ENCODE peak calls at places on chromosome 15, in four cellular contexts. One of them, this sample, is unnamed.
A peak's percentile ranks its signal among the peaks of the same experiment; 100 is the strongest.

GRCh38 chr15:78047631-78048409 is 29.7 kb downstream of the TBC1D2B start:
- DNase-seq in IMR-90: peak; percentile 77
- DNase-seq in kidney epithelial cell: no peak
- DNase-seq in tibial nerve: no peak
- DNase-seq in this sample: no peak

GRCh38 chr15:92395557-92395956 is 1.9 kb downstream of the ST8SIA2 start:
- DNase-seq in IMR-90: no peak
- DNase-seq in kidney epithelial cell: no peak
- DNase-seq in tibial nerve: no peak
- DNase-seq in this sample: no peak

GRCh38 chr15:57427367-57427821 is 51.1 kb downstream of the CGNL1 start:
- DNase-seq in IMR-90: no peak
- DNase-seq in kidney epithelial cell: no peak
- DNase-seq in tibial nerve: peak; percentile 57
- DNase-seq in this sample: peak; percentile 36

GRCh38 chr15:61084944-61085367 is 144.1 kb downstream of the RORA start:
- DNase-seq in IMR-90: no peak
- DNase-seq in kidney epithelial cell: no peak
- DNase-seq in tibial nerve: no peak
- DNase-seq in this sample: no peak

GRCh38 chr15:51085764-51086163 is 8.9 kb downstream of the TNFAIP8L3 start:
- DNase-seq in IMR-90: peak; percentile 24
- DNase-seq in kidney epithelial cell: no peak
- DNase-seq in tibial nerve: no peak
- DNase-seq in this sample: no peak

GRCh38 chr15:80804970-80805495 is 25.9 kb downstream of the CEMIP start:
- DNase-seq in IMR-90: no peak
- DNase-seq in kidney epithelial cell: no peak
- DNase-seq in tibial nerve: no peak
- DNase-seq in this sample: no peak

GRCh38 chr15:89556413-89557262 is 18.6 kb upstream of the TICRR start:
- DNase-seq in IMR-90: peak; percentile 77
- DNase-seq in kidney epithelial cell: peak; percentile 32
- DNase-seq in tibial nerve: no peak
- DNase-seq in this sample: peak; percentile 19

GRCh38 chr15:60656491-60657284 is 177.7 kb upstream of the ICE2 start:
- DNase-seq in IMR-90: no peak
- DNase-seq in kidney epithelial cell: no peak
- DNase-seq in tibial nerve: no peak
- DNase-seq in this sample: no peak

GRCh38 chr15:64861960-64862359 is 20.2 kb downstream of the PLEKHO2 start:
- DNase-seq in IMR-90: no peak
- DNase-seq in kidney epithelial cell: no peak
- DNase-seq in tibial nerve: no peak
- DNase-seq in this sample: no peak

GRCh38 chr15:75149911-75150709 is 51.6 kb upstream of the C15orf39 start:
- DNase-seq in IMR-90: peak; percentile 38
- DNase-seq in kidney epithelial cell: no peak
- DNase-seq in tibial nerve: no peak
- DNase-seq in this sample: peak; percentile 94

GRCh38 chr15:49215768-49216739 is 46.0 kb downstream of the GALK2 start:
- DNase-seq in IMR-90: no peak
- DNase-seq in kidney epithelial cell: peak; percentile 41
- DNase-seq in tibial nerve: no peak
- DNase-seq in this sample: no peak

GRCh38 chr15:34335176-34335575 is 2.4 kb downstream of the SLC12A6 start:
- DNase-seq in IMR-90: no peak
- DNase-seq in kidney epithelial cell: no peak
- DNase-seq in tibial nerve: no peak
- DNase-seq in this sample: no peak

GRCh38 chr15:95162069-95162468 is 930.7 kb downstream of the MCTP2 start:
- DNase-seq in IMR-90: peak; percentile 73
- DNase-seq in kidney epithelial cell: no peak
- DNase-seq in tibial nerve: no peak
- DNase-seq in this sample: peak; percentile 42

GRCh38 chr15:22786868-22787698 is 639 bp downstream of the NIPA1 start:
- DNase-seq in IMR-90: no peak
- DNase-seq in kidney epithelial cell: no peak
- DNase-seq in tibial nerve: no peak
- DNase-seq in this sample: no peak

GRCh38 chr15:65303687-65304392 is 637 bp upstream of the RNU5B-1 start:
- DNase-seq in IMR-90: peak; percentile 43
- DNase-seq in kidney epithelial cell: no peak
- DNase-seq in tibial nerve: no peak
- DNase-seq in this sample: no peak

GRCh38 chr15:35173444-35174118 is 88.5 kb upstream of the NANOGP8 start:
- DNase-seq in IMR-90: peak; percentile 62
- DNase-seq in kidney epithelial cell: no peak
- DNase-seq in tibial nerve: no peak
- DNase-seq in this sample: no peak

GRCh38 chr15:62112616-62113593 is 46.1 kb downstream of the C2CD4A start:
- DNase-seq in IMR-90: peak; percentile 81
- DNase-seq in kidney epithelial cell: peak; percentile 94
- DNase-seq in tibial nerve: no peak
- DNase-seq in this sample: peak; percentile 26

GRCh38 chr15:76342046-76342381 is 5.4 kb downstream of the ISL2 start:
- DNase-seq in IMR-90: no peak
- DNase-seq in kidney epithelial cell: no peak
- DNase-seq in tibial nerve: no peak
- DNase-seq in this sample: no peak

GRCh38 chr15:42315435-42316020 is 42.3 kb upstream of the TMEM87A start:
- DNase-seq in IMR-90: no peak
- DNase-seq in kidney epithelial cell: no peak
- DNase-seq in tibial nerve: no peak
- DNase-seq in this sample: no peak

GRCh38 chr15:31234815-31235214 is 91.8 kb upstream of the KLF13 start:
- DNase-seq in IMR-90: no peak
- DNase-seq in kidney epithelial cell: no peak
- DNase-seq in tibial nerve: no peak
- DNase-seq in this sample: no peak

GRCh38 chr15:34616613-34617012 is 33.2 kb upstream of the GOLGA8B start:
- DNase-seq in IMR-90: peak; percentile 49
- DNase-seq in kidney epithelial cell: peak; percentile 12
- DNase-seq in tibial nerve: no peak
- DNase-seq in this sample: no peak

GRCh38 chr15:64813075-64813474 is 12.4 kb downstream of the PIF1 start:
- DNase-seq in IMR-90: peak; percentile 44
- DNase-seq in kidney epithelial cell: no peak
- DNase-seq in tibial nerve: no peak
- DNase-seq in this sample: no peak

GRCh38 chr15:74768771-74769342 is 13.0 kb upstream of the CSK start:
- DNase-seq in IMR-90: peak; percentile 41
- DNase-seq in kidney epithelial cell: no peak
- DNase-seq in tibial nerve: peak; percentile 37
- DNase-seq in this sample: no peak

GRCh38 chr15:96296264-96296663 is 34.2 kb upstream of the NR2F2 start:
- DNase-seq in IMR-90: peak; percentile 95
- DNase-seq in kidney epithelial cell: no peak
- DNase-seq in tibial nerve: no peak
- DNase-seq in this sample: no peak

GRCh38 chr15:64010719-64011118 is 35.6 kb downstream of the DAPK2 start:
- DNase-seq in IMR-90: peak; percentile 62
- DNase-seq in kidney epithelial cell: peak; percentile 98
- DNase-seq in tibial nerve: no peak
- DNase-seq in this sample: no peak

GRCh38 chr15:31102049-31102321 is 460 bp upstream of the TRPM1 start:
- DNase-seq in IMR-90: no peak
- DNase-seq in kidney epithelial cell: no peak
- DNase-seq in tibial nerve: no peak
- DNase-seq in this sample: no peak

GRCh38 chr15:73851679-73852078 is 21.7 kb upstream of the TBC1D21 start:
- DNase-seq in IMR-90: peak; percentile 64
- DNase-seq in kidney epithelial cell: peak; percentile 18
- DNase-seq in tibial nerve: no peak
- DNase-seq in this sample: no peak

GRCh38 chr15:35546581-35547381 is 816 bp upstream of the DPH6 start:
- DNase-seq in IMR-90: no peak
- DNase-seq in kidney epithelial cell: no peak
- DNase-seq in tibial nerve: no peak
- DNase-seq in this sample: no peak

GRCh38 chr15:52496776-52497470 is 31.8 kb downstream of the MYO5A start:
- DNase-seq in IMR-90: peak; percentile 87
- DNase-seq in kidney epithelial cell: peak; percentile 80
- DNase-seq in tibial nerve: no peak
- DNase-seq in this sample: peak; percentile 41

GRCh38 chr15:93771429-93772020 is 459.8 kb upstream of the MCTP2 start:
- DNase-seq in IMR-90: no peak
- DNase-seq in kidney epithelial cell: no peak
- DNase-seq in tibial nerve: no peak
- DNase-seq in this sample: no peak

GRCh38 chr15:78055923-78056713 is 21.4 kb downstream of the TBC1D2B start:
- DNase-seq in IMR-90: no peak
- DNase-seq in kidney epithelial cell: no peak
- DNase-seq in tibial nerve: no peak
- DNase-seq in this sample: no peak

GRCh38 chr15:58856090-58856489 is 77.4 kb downstream of the SLTM start:
- DNase-seq in IMR-90: peak; percentile 70
- DNase-seq in kidney epithelial cell: no peak
- DNase-seq in tibial nerve: no peak
- DNase-seq in this sample: peak; percentile 22

GRCh38 chr15:95365615-95366107 is 964.8 kb upstream of the NR2F2 start:
- DNase-seq in IMR-90: peak; percentile 83
- DNase-seq in kidney epithelial cell: no peak
- DNase-seq in tibial nerve: no peak
- DNase-seq in this sample: no peak

GRCh38 chr15:38930851-38931572 is 366.4 kb upstream of the RASGRP1 start:
- DNase-seq in IMR-90: peak; percentile 58
- DNase-seq in kidney epithelial cell: no peak
- DNase-seq in tibial nerve: no peak
- DNase-seq in this sample: no peak

GRCh38 chr15:98420837-98421236 is 227.5 kb upstream of the IGF1R start:
- DNase-seq in IMR-90: no peak
- DNase-seq in kidney epithelial cell: no peak
- DNase-seq in tibial nerve: no peak
- DNase-seq in this sample: no peak

GRCh38 chr15:71199384-71200351 is 84.4 kb downstream of the THSD4 start:
- DNase-seq in IMR-90: peak; percentile 50
- DNase-seq in kidney epithelial cell: no peak
- DNase-seq in tibial nerve: no peak
- DNase-seq in this sample: no peak
- H3K4me3 ChIP-seq in IMR-90: no peak overlapping the region
- H3K4me3 ChIP-seq in kidney epithelial cell: no peak overlapping the region
- H3K4me3 ChIP-seq in tibial nerve: no peak overlapping the region
- H3K4me3 ChIP-seq in this sample: no peak overlapping the region

GRCh38 chr15:67108122-67108871 is 42.9 kb downstream of the SMAD3 start:
- DNase-seq in IMR-90: no peak
- DNase-seq in kidney epithelial cell: no peak
- DNase-seq in tibial nerve: no peak
- DNase-seq in this sample: no peak

GRCh38 chr15:67109141-67110034 is 44.0 kb downstream of the SMAD3 start:
- DNase-seq in IMR-90: peak; percentile 99
- DNase-seq in kidney epithelial cell: peak; percentile 98
- DNase-seq in tibial nerve: peak; percentile 50
- DNase-seq in this sample: peak; percentile 81

GRCh38 chr15:67114046-67114445 is 48.6 kb downstream of the SMAD3 start:
- DNase-seq in IMR-90: no peak
- DNase-seq in kidney epithelial cell: no peak
- DNase-seq in tibial nerve: no peak
- DNase-seq in this sample: no peak

GRCh38 chr15:67110400-67110799 is 45.0 kb downstream of the SMAD3 start:
- DNase-seq in IMR-90: no peak
- DNase-seq in kidney epithelial cell: peak; percentile 79
- DNase-seq in tibial nerve: no peak
- DNase-seq in this sample: no peak

GRCh38 chr15:67110958-67111864 is 45.8 kb downstream of the SMAD3 start:
- DNase-seq in IMR-90: peak; percentile 54
- DNase-seq in kidney epithelial cell: no peak
- DNase-seq in tibial nerve: no peak
- DNase-seq in this sample: no peak
- H3K4me3 ChIP-seq in IMR-90: no peak overlapping the region
- H3K4me3 ChIP-seq in kidney epithelial cell: no peak overlapping the region
- H3K4me3 ChIP-seq in tibial nerve: no peak overlapping the region
- H3K4me3 ChIP-seq in this sample: no peak overlapping the region

GRCh38 chr15:55196458-55197361 is at the start of gene RSL24D1:
- DNase-seq in IMR-90: peak; percentile 99
- DNase-seq in kidney epithelial cell: peak; percentile 98
- DNase-seq in tibial nerve: peak; percentile 85
- DNase-seq in this sample: peak; percentile 95

GRCh38 chr15:55198706-55199105 is 2.0 kb upstream of the RSL24D1 start:
- DNase-seq in IMR-90: no peak
- DNase-seq in kidney epithelial cell: no peak
- DNase-seq in tibial nerve: no peak
- DNase-seq in this sample: no peak

GRCh38 chr15:55197362-55197705 is 593 bp upstream of the RSL24D1 start:
- DNase-seq in IMR-90: no peak
- DNase-seq in kidney epithelial cell: no peak
- DNase-seq in tibial nerve: no peak
- DNase-seq in this sample: no peak

GRCh38 chr15:55196011-55196410 is 730 bp downstream of the RSL24D1 start:
- DNase-seq in IMR-90: peak; percentile 4
- DNase-seq in kidney epithelial cell: no peak
- DNase-seq in tibial nerve: no peak
- DNase-seq in this sample: no peak

DNA sequence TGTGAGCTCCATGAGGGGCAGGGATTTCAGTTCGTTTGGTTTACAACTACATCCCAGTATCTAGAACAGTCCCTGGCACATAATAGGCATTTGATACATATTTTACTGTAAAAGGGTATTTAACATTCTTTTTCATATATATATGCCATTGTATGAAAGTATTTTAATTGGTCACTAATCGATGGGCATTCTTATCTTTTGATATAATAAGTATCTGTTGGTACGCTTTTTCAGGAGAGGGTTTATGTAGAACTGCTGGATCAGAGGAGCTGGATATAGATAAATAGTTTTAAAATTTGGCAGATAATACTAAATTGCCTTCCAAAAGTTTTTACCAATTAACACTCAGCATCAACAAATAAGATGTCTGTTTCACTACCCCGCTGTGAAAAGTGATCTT is 978 bp upstream of the RSL24D1 start:
- DNase-seq in IMR-90: no peak
- DNase-seq in kidney epithelial cell: no peak
- DNase-seq in tibial nerve: no peak
- DNase-seq in this sample: no peak
- H3K4me3 ChIP-seq in IMR-90: peak overlapping the region; percentile 80
- H3K4me3 ChIP-seq in kidney epithelial cell: peak overlapping the region; percentile 90
- H3K4me3 ChIP-seq in tibial nerve: peak overlapping the region; percentile 63
- H3K4me3 ChIP-seq in this sample: peak overlapping the region; percentile 81

GRCh38 chr15:101528917-101529299 is 39.4 kb upstream of the PCSK6 start:
- DNase-seq in IMR-90: no peak
- DNase-seq in kidney epithelial cell: peak; percentile 38
- DNase-seq in tibial nerve: no peak
- DNase-seq in this sample: no peak
- H3K4me3 ChIP-seq in IMR-90: no peak overlapping the region
- H3K4me3 ChIP-seq in kidney epithelial cell: no peak overlapping the region
- H3K4me3 ChIP-seq in tibial nerve: no peak overlapping the region
- H3K4me3 ChIP-seq in this sample: no peak overlapping the region

GRCh38 chr15:26972636-26973035 is 1.7 kb downstream of the GABRG3 start:
- DNase-seq in IMR-90: no peak
- DNase-seq in kidney epithelial cell: no peak
- DNase-seq in tibial nerve: no peak
- DNase-seq in this sample: no peak

GRCh38 chr15:26970712-26971210 is at the start of gene GABRG3:
- DNase-seq in IMR-90: no peak
- DNase-seq in kidney epithelial cell: no peak
- DNase-seq in tibial nerve: no peak
- DNase-seq in this sample: no peak

GRCh38 chr15:26971303-26972018 is 480 bp downstream of the GABRG3 start:
- DNase-seq in IMR-90: no peak
- DNase-seq in kidney epithelial cell: no peak
- DNase-seq in tibial nerve: no peak
- DNase-seq in this sample: no peak

GRCh38 chr15:26967719-26968269 is 3.2 kb upstream of the GABRG3 start:
- DNase-seq in IMR-90: no peak
- DNase-seq in kidney epithelial cell: no peak
- DNase-seq in tibial nerve: no peak
- DNase-seq in this sample: no peak
- H3K4me3 ChIP-seq in IMR-90: no peak overlapping the region
- H3K4me3 ChIP-seq in kidney epithelial cell: peak overlapping the region; percentile 25
- H3K4me3 ChIP-seq in tibial nerve: peak overlapping the region; percentile 1
- H3K4me3 ChIP-seq in this sample: no peak overlapping the region